ENCODE peak calls at places on chromosomes 2 and 18, in five cellular contexts. One of them, this sample, is unnamed.

GRCh38 chr2:118861741-118862140 is 14.3 kb upstream of the EN1 start:
- DNase-seq in fibroblast of the aortic adventitia: peak; percentile 46
- DNase-seq in IMR-90: no peak
- DNase-seq in A549: no peak
- DNase-seq in right lobe of liver: no peak
- DNase-seq in this sample: no peak

GRCh38 chr2:173051463-173051862 is 24.2 kb upstream of the MAP3K20 start:
- DNase-seq in fibroblast of the aortic adventitia: no peak
- DNase-seq in IMR-90: no peak
- DNase-seq in A549: no peak
- DNase-seq in right lobe of liver: no peak
- DNase-seq in this sample: no peak

GRCh38 chr18:28108801-28109200 is 68.1 kb downstream of the CDH2 start:
- DNase-seq in fibroblast of the aortic adventitia: peak; percentile 33
- DNase-seq in IMR-90: no peak
- DNase-seq in A549: no peak
- DNase-seq in right lobe of liver: no peak
- DNase-seq in this sample: no peak

GRCh38 chr2:3041841-3042600 is 335.6 kb downstream of the EIPR1 start:
- DNase-seq in fibroblast of the aortic adventitia: peak; percentile 11
- DNase-seq in IMR-90: no peak
- DNase-seq in A549: no peak
- DNase-seq in right lobe of liver: peak; percentile 36
- DNase-seq in this sample: no peak

GRCh38 chr2:235577404-235578330 is 83.8 kb downstream of the AGAP1 start:
- DNase-seq in fibroblast of the aortic adventitia: no peak
- DNase-seq in IMR-90: peak; percentile 70
- DNase-seq in A549: no peak
- DNase-seq in right lobe of liver: no peak
- DNase-seq in this sample: no peak

GRCh38 chr2:95329401-95329800 is 32.3 kb downstream of the KCNIP3 start:
- DNase-seq in fibroblast of the aortic adventitia: no peak
- DNase-seq in IMR-90: no peak
- DNase-seq in A549: no peak
- DNase-seq in right lobe of liver: no peak
- DNase-seq in this sample: no peak

GRCh38 chr18:56112013-56112749 is 524.2 kb upstream of the TCF4 start:
- DNase-seq in fibroblast of the aortic adventitia: peak; percentile 53
- DNase-seq in IMR-90: peak; percentile 75
- DNase-seq in A549: no peak
- DNase-seq in right lobe of liver: no peak
- DNase-seq in this sample: no peak

GRCh38 chr2:239348563-239349447 is 52.0 kb downstream of the HDAC4 start:
- DNase-seq in fibroblast of the aortic adventitia: no peak
- DNase-seq in IMR-90: no peak
- DNase-seq in A549: no peak
- DNase-seq in right lobe of liver: no peak
- DNase-seq in this sample: no peak

GRCh38 chr2:140892429-140892828 is 1238.4 kb downstream of the LRP1B start:
- DNase-seq in fibroblast of the aortic adventitia: no peak
- DNase-seq in IMR-90: peak; percentile 68
- DNase-seq in A549: no peak
- DNase-seq in right lobe of liver: no peak
- DNase-seq in this sample: no peak

GRCh38 chr18:32072321-32072720 is 19.4 kb upstream of the RNF138 start:
- DNase-seq in fibroblast of the aortic adventitia: peak; percentile 11
- DNase-seq in IMR-90: no peak
- DNase-seq in A549: peak; percentile 28
- DNase-seq in right lobe of liver: no peak
- DNase-seq in this sample: no peak

GRCh38 chr2:185404578-185404977 is 334.0 kb upstream of the FSIP2 start:
- DNase-seq in fibroblast of the aortic adventitia: no peak
- DNase-seq in IMR-90: no peak
- DNase-seq in A549: no peak
- DNase-seq in right lobe of liver: no peak
- DNase-seq in this sample: no peak

GRCh38 chr2:21228041-21228895 is 104.5 kb downstream of the TDRD15 start:
- DNase-seq in fibroblast of the aortic adventitia: no peak
- DNase-seq in IMR-90: no peak
- DNase-seq in A549: no peak
- DNase-seq in right lobe of liver: no peak
- DNase-seq in this sample: no peak

GRCh38 chr18:57088883-57089282 is 58.0 kb upstream of the BOD1L2 start:
- DNase-seq in fibroblast of the aortic adventitia: no peak
- DNase-seq in IMR-90: no peak
- DNase-seq in A549: no peak
- DNase-seq in right lobe of liver: no peak
- DNase-seq in this sample: no peak

GRCh38 chr2:198441876-198442275 is 637.5 kb downstream of the PLCL1 start:
- DNase-seq in fibroblast of the aortic adventitia: no peak
- DNase-seq in IMR-90: peak; percentile 28
- DNase-seq in A549: no peak
- DNase-seq in right lobe of liver: no peak
- DNase-seq in this sample: no peak

GRCh38 chr2:10389596-10389995 is 58.5 kb downstream of the ODC1 start:
- DNase-seq in fibroblast of the aortic adventitia: peak; percentile 25
- DNase-seq in IMR-90: peak; percentile 28
- DNase-seq in A549: no peak
- DNase-seq in right lobe of liver: no peak
- DNase-seq in this sample: no peak

GRCh38 chr2:19801367-19802087 is 100.3 kb downstream of the TTC32 start:
- DNase-seq in fibroblast of the aortic adventitia: peak; percentile 97
- DNase-seq in IMR-90: peak; percentile 98
- DNase-seq in A549: peak; percentile 95
- DNase-seq in right lobe of liver: no peak
- DNase-seq in this sample: peak; percentile 91

GRCh38 chr2:132978840-132979239 is 308.8 kb upstream of the LYPD1 start:
- DNase-seq in fibroblast of the aortic adventitia: no peak
- DNase-seq in IMR-90: no peak
- DNase-seq in A549: no peak
- DNase-seq in right lobe of liver: no peak
- DNase-seq in this sample: no peak

GRCh38 chr2:69436594-69436936 is 670 bp downstream of the NFU1 start:
- DNase-seq in fibroblast of the aortic adventitia: peak; percentile 22
- DNase-seq in IMR-90: no peak
- DNase-seq in A549: no peak
- DNase-seq in right lobe of liver: no peak
- DNase-seq in this sample: no peak

GRCh38 chr18:11304900-11305299 is 155.5 kb upstream of the PIEZO2 start:
- DNase-seq in fibroblast of the aortic adventitia: no peak
- DNase-seq in IMR-90: no peak
- DNase-seq in A549: no peak
- DNase-seq in right lobe of liver: no peak
- DNase-seq in this sample: no peak

GRCh38 chr2:176545627-176546026 is 276.4 kb downstream of the MTX2 start:
- DNase-seq in fibroblast of the aortic adventitia: no peak
- DNase-seq in IMR-90: no peak
- DNase-seq in A549: no peak
- DNase-seq in right lobe of liver: no peak
- DNase-seq in this sample: no peak

GRCh38 chr2:24613154-24613814 is 122.2 kb downstream of the NCOA1 start:
- DNase-seq in fibroblast of the aortic adventitia: peak; percentile 58
- DNase-seq in IMR-90: peak; percentile 76
- DNase-seq in A549: no peak
- DNase-seq in right lobe of liver: no peak
- DNase-seq in this sample: peak; percentile 40

GRCh38 chr18:58843662-58844035 is 21.0 kb upstream of the ZNF532 start:
- DNase-seq in fibroblast of the aortic adventitia: no peak
- DNase-seq in IMR-90: no peak
- DNase-seq in A549: no peak
- DNase-seq in right lobe of liver: no peak
- DNase-seq in this sample: no peak

GRCh38 chr2:20212459-20212870 is 12.5 kb downstream of the SDC1 start:
- DNase-seq in fibroblast of the aortic adventitia: no peak
- DNase-seq in IMR-90: peak; percentile 51
- DNase-seq in A549: no peak
- DNase-seq in right lobe of liver: no peak
- DNase-seq in this sample: no peak

GRCh38 chr2:168962636-168963035 is 61.5 kb downstream of the G6PC2 start:
- DNase-seq in fibroblast of the aortic adventitia: no peak
- DNase-seq in IMR-90: no peak
- DNase-seq in A549: no peak
- DNase-seq in right lobe of liver: no peak
- DNase-seq in this sample: no peak

GRCh38 chr18:80251700-80252099 is 4.4 kb upstream of the PARD6G start:
- DNase-seq in fibroblast of the aortic adventitia: no peak
- DNase-seq in IMR-90: no peak
- DNase-seq in A549: no peak
- DNase-seq in right lobe of liver: no peak
- DNase-seq in this sample: no peak

GRCh38 chr18:67515987-67516431 is 511 bp downstream of the DSEL start:
- DNase-seq in fibroblast of the aortic adventitia: peak; percentile 87
- DNase-seq in IMR-90: peak; percentile 85
- DNase-seq in A549: peak; percentile 44
- DNase-seq in right lobe of liver: peak; percentile 93
- DNase-seq in this sample: no peak

GRCh38 chr2:16652296-16653082 is 13.1 kb downstream of the CYRIA start:
- DNase-seq in fibroblast of the aortic adventitia: peak; percentile 9
- DNase-seq in IMR-90: peak; percentile 75
- DNase-seq in A549: no peak
- DNase-seq in right lobe of liver: no peak
- DNase-seq in this sample: no peak

GRCh38 chr2:8312861-8313768 is 368.7 kb upstream of the ID2 start:
- DNase-seq in fibroblast of the aortic adventitia: peak; percentile 13
- DNase-seq in IMR-90: peak; percentile 11
- DNase-seq in A549: no peak
- DNase-seq in right lobe of liver: no peak
- DNase-seq in this sample: no peak

GRCh38 chr2:61415265-61415664 is 55.6 kb downstream of the USP34 start:
- DNase-seq in fibroblast of the aortic adventitia: no peak
- DNase-seq in IMR-90: no peak
- DNase-seq in A549: no peak
- DNase-seq in right lobe of liver: no peak
- DNase-seq in this sample: no peak

GRCh38 chr18:76766429-76766828 is 55.9 kb upstream of the ZNF236 start:
- DNase-seq in fibroblast of the aortic adventitia: no peak
- DNase-seq in IMR-90: no peak
- DNase-seq in A549: no peak
- DNase-seq in right lobe of liver: no peak
- DNase-seq in this sample: no peak

GRCh38 chr2:190978389-190979053 is 35.5 kb downstream of the STAT1 start:
- DNase-seq in fibroblast of the aortic adventitia: peak; percentile 58
- DNase-seq in IMR-90: peak; percentile 85
- DNase-seq in A549: no peak
- DNase-seq in right lobe of liver: no peak
- DNase-seq in this sample: peak; percentile 30

GRCh38 chr2:139031722-139032121 is 251.5 kb upstream of the NXPH2 start:
- DNase-seq in fibroblast of the aortic adventitia: peak; percentile 4
- DNase-seq in IMR-90: no peak
- DNase-seq in A549: no peak
- DNase-seq in right lobe of liver: no peak
- DNase-seq in this sample: no peak

GRCh38 chr2:182372661-182373060 is 54.2 kb downstream of the PDE1A start:
- DNase-seq in fibroblast of the aortic adventitia: peak; percentile 84
- DNase-seq in IMR-90: peak; percentile 91
- DNase-seq in A549: peak; percentile 55
- DNase-seq in right lobe of liver: no peak
- DNase-seq in this sample: peak; percentile 78

DNA sequence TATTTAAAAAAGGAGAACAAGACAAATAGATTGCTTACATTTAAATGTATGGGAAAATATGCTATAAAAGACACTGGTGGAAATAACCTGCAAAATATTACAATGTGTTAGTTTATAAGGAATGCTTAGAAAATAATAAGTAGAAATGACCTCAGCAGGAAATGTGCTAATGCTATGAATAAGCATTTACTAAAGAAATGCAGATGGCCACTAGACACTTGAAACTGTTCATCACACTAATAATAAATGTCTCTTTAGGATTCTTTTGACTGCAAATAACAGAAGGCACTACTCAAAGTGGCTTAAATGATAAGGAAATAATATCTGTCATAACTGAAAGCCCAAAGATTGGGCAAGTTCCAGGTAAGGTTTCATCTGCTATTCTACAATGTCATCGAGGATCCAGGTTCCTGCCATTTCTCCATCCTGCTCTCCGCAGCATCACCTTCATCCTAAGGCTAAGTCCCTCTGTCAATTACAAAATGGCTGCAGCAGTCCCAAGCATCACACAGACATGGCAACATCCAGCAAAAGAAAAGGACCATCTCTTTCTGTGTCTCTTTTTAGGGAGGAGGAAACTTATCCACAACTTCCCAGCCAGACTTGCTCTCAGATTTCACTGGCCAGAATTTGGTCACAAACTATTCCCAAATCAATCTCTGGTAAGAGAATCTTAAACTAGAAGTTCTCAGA is 21.9 kb downstream of the METTL8 start:
- DNase-seq in fibroblast of the aortic adventitia: peak; percentile 50
- DNase-seq in IMR-90: peak; percentile 61
- DNase-seq in A549: no peak
- DNase-seq in right lobe of liver: no peak
- DNase-seq in this sample: no peak
- H3K4me3 ChIP-seq in fibroblast of the aortic adventitia: no peak overlapping the region
- H3K4me3 ChIP-seq in IMR-90: no peak overlapping the region
- H3K4me3 ChIP-seq in A549: no peak overlapping the region
- H3K4me3 ChIP-seq in right lobe of liver: no peak overlapping the region
- H3K4me3 ChIP-seq in this sample: no peak overlapping the region

DNA sequence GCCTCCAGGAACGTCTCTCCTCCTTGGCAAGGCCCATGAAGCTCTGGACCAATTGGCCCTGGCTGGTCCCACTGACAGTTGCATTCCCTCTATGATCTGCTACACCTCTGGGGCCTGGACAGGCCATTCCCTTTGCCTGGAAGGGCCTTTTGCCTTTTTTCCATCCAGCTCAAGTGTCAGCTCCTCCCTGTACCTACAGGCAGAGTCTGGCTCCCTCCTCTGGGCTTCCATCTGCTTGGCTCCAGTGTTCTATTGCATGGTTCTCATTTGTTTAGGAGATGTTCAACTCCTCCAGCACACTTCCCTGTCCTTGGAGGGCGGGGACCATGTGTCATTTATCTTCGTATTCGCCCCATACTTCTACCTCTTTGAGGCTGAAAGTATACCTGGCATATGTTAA is 61.1 kb downstream of the PRKCE start:
- DNase-seq in fibroblast of the aortic adventitia: no peak
- DNase-seq in IMR-90: no peak
- DNase-seq in A549: no peak
- DNase-seq in right lobe of liver: no peak
- DNase-seq in this sample: no peak
- TF ChIP-seq CTCF in fibroblast of the aortic adventitia: no peak
- TF ChIP-seq CTCF in IMR-90: no peak
- TF ChIP-seq CTCF in A549: no peak
- TF ChIP-seq CTCF in right lobe of liver: no peak
- TF ChIP-seq CTCF in this sample: no peak

DNA sequence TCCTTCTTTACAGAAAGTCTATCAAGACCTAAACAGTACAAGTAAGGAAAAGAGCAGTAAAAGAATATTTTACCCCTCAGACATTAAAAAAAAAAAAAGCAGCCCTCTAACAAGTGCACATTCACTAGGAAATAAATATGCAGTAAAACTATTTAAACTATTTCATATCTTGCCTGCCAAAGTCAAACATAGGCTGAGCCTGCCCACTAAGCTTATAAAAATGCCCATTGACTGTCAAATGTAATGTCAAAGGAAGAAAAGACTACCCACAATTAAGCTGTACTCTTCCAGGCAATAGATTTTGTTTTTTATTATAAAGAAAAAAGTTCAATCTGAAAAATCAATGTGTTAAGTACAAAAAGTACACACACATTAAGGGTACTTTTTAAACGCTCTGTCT is 11.8 kb downstream of the ALS2 start:
- DNase-seq in fibroblast of the aortic adventitia: peak; percentile 66
- DNase-seq in IMR-90: peak; percentile 62
- DNase-seq in A549: no peak
- DNase-seq in right lobe of liver: no peak
- DNase-seq in this sample: no peak
- H3K4me3 ChIP-seq in fibroblast of the aortic adventitia: no peak overlapping the region
- H3K4me3 ChIP-seq in IMR-90: no peak overlapping the region
- H3K4me3 ChIP-seq in A549: no peak overlapping the region
- H3K4me3 ChIP-seq in right lobe of liver: no peak overlapping the region
- H3K4me3 ChIP-seq in this sample: no peak overlapping the region

GRCh38 chr18:26159353-26159752 is 25.7 kb downstream of the PSMA8 start:
- DNase-seq in fibroblast of the aortic adventitia: peak; percentile 11
- DNase-seq in IMR-90: no peak
- DNase-seq in A549: peak; percentile 4
- DNase-seq in right lobe of liver: no peak
- DNase-seq in this sample: no peak
- TF ChIP-seq CTCF in fibroblast of the aortic adventitia: no peak
- TF ChIP-seq CTCF in IMR-90: no peak
- TF ChIP-seq CTCF in A549: peak; percentile 17
- TF ChIP-seq CTCF in right lobe of liver: no peak
- TF ChIP-seq CTCF in this sample: no peak